ENCODE peak calls at places on chromosomes 6 and 20, in four cellular contexts. O, M, H and Q are unnamed samples.

GRCh38 chr6:107991061-107991460 is 33.1 kb upstream of the SEC63 start:
- DNase-seq in O (no peak), M (no peak), H (no peak), Q (no peak)

GRCh38 chr6:26103141-26103769 is 16.0 kb downstream of the HFE start:
- DNase-seq in O (no peak), M (no peak), H (no peak), Q (no peak)

GRCh38 chr6:127924031-127924430 is 23.2 kb upstream of the THEMIS start:
- DNase-seq in O (no peak), M (no peak), H (no peak), Q (no peak)

GRCh38 chr6:141483561-141484061 is 649.1 kb upstream of the GJE1 start:
- DNase-seq in O (no peak), M (no peak), H (peak; percentile 88), Q (peak; percentile 97)

GRCh38 chr6:148776321-148776966 is 29.6 kb downstream of the UST start:
- DNase-seq in O (no peak), M (no peak), H (no peak), Q (no peak)

GRCh38 chr6:126143650-126144260 is 157.4 kb downstream of the TRMT11 start:
- DNase-seq in O (no peak), M (peak; percentile 92), H (peak; percentile 77), Q (no peak)

GRCh38 chr20:21380711-21381110 is 16.6 kb downstream of the NKX2-4 start:
- DNase-seq in O (no peak), M (no peak), H (no peak), Q (no peak)

GRCh38 chr6:113560908-113561307 is 296.2 kb upstream of the MARCKS start:
- DNase-seq in O (no peak), M (no peak), H (no peak), Q (no peak)

GRCh38 chr20:22691369-22692118 is 107.2 kb upstream of the FOXA2 start:
- DNase-seq in O (peak; percentile 35), M (peak; percentile 72), H (peak; percentile 78), Q (peak; percentile 74)

GRCh38 chr6:144151010-144151727 is 852 bp downstream of the STX11 start:
- DNase-seq in O (no peak), M (no peak), H (no peak), Q (peak; percentile 40)

GRCh38 chr6:150579611-150580010 is 20.1 kb upstream of the PLEKHG1 start:
- DNase-seq in O (no peak), M (no peak), H (no peak), Q (no peak)

GRCh38 chr6:71967436-71967835 is 81.1 kb downstream of the RIMS1 start:
- DNase-seq in O (no peak), M (no peak), H (no peak), Q (no peak)

GRCh38 chr6:89007209-89008001 is 44.0 kb upstream of the RNGTT start:
- DNase-seq in O (no peak), M (no peak), H (no peak), Q (no peak)

GRCh38 chr6:45423111-45423900 is 45.6 kb upstream of the SUPT3H start:
- DNase-seq in O (no peak), M (peak; percentile 43), H (no peak), Q (peak; percentile 32)

GRCh38 chr6:53811082-53811481 is 16.3 kb downstream of the LRRC1 start:
- DNase-seq in O (no peak), M (no peak), H (peak; percentile 95), Q (no peak)

GRCh38 chr6:142749556-142749955 is 195.4 kb downstream of the HIVEP2 start:
- DNase-seq in O (no peak), M (no peak), H (no peak), Q (no peak)

GRCh38 chr6:11632795-11633511 is 95.4 kb downstream of the TMEM170B start:
- DNase-seq in O (no peak), M (no peak), H (no peak), Q (no peak)

GRCh38 chr20:49990310-49990720 is 7.5 kb downstream of the SNAI1 start:
- DNase-seq in O (no peak), M (no peak), H (no peak), Q (no peak)